ENCODE peak calls at places on chromosomes 13 and 19, in five cellular contexts. One of them, this sample, is unnamed. For H3K4me1, the result is how much of the 10 kb centered on the place peaks cover.

GRCh38 chr19:49677232-49677881 is at the start of gene PRMT1:
- DNase-seq in fibroblast of lung: peak
- DNase-seq in tibial nerve: no peak
- DNase-seq in right atrium auricular region: no peak
- DNase-seq in Caco-2: peak
- DNase-seq in this sample: no peak

GRCh38 chr13:94516456-94516855 is 37.0 kb upstream of the DCT start:
- DNase-seq in fibroblast of lung: no peak
- DNase-seq in tibial nerve: no peak
- DNase-seq in right atrium auricular region: no peak
- DNase-seq in Caco-2: no peak
- DNase-seq in this sample: no peak

GRCh38 chr13:43153436-43154082 is 130.2 kb downstream of the DNAJC15 start:
- DNase-seq in fibroblast of lung: peak
- DNase-seq in tibial nerve: no peak
- DNase-seq in right atrium auricular region: no peak
- DNase-seq in Caco-2: peak
- DNase-seq in this sample: no peak

GRCh38 chr19:55632463-55632834 is 8.1 kb upstream of the ZNF784 start:
- DNase-seq in fibroblast of lung: peak
- DNase-seq in tibial nerve: peak
- DNase-seq in right atrium auricular region: peak
- DNase-seq in Caco-2: peak
- DNase-seq in this sample: peak

GRCh38 chr19:1112254-1113208 is 8.7 kb downstream of the GPX4 start:
- DNase-seq in fibroblast of lung: no peak
- DNase-seq in tibial nerve: peak
- DNase-seq in right atrium auricular region: no peak
- DNase-seq in Caco-2: no peak
- DNase-seq in this sample: peak

GRCh38 chr13:85019121-85019520 is 780.1 kb downstream of the SLITRK6 start:
- DNase-seq in fibroblast of lung: no peak
- DNase-seq in tibial nerve: no peak
- DNase-seq in right atrium auricular region: no peak
- DNase-seq in Caco-2: no peak
- DNase-seq in this sample: no peak

GRCh38 chr19:57438925-57439324 is 3.8 kb downstream of the ZNF749 start:
- DNase-seq in fibroblast of lung: no peak
- DNase-seq in tibial nerve: no peak
- DNase-seq in right atrium auricular region: no peak
- DNase-seq in Caco-2: no peak
- DNase-seq in this sample: no peak

GRCh38 chr19:2512523-2513431 is 36.9 kb downstream of the GADD45B start:
- DNase-seq in fibroblast of lung: no peak
- DNase-seq in tibial nerve: no peak
- DNase-seq in right atrium auricular region: no peak
- DNase-seq in Caco-2: no peak
- DNase-seq in this sample: no peak

GRCh38 chr13:45373116-45373606 is 32.2 kb upstream of the TPT1 start:
- DNase-seq in fibroblast of lung: no peak
- DNase-seq in tibial nerve: no peak
- DNase-seq in right atrium auricular region: no peak
- DNase-seq in Caco-2: no peak
- DNase-seq in this sample: no peak

GRCh38 chr19:48413879-48414623 is 20.6 kb downstream of the GRIN2D start:
- DNase-seq in fibroblast of lung: peak
- DNase-seq in tibial nerve: no peak
- DNase-seq in right atrium auricular region: no peak
- DNase-seq in Caco-2: no peak
- DNase-seq in this sample: no peak

GRCh38 chr13:42878721-42879120 is 97.3 kb downstream of the FAM216B start:
- DNase-seq in fibroblast of lung: no peak
- DNase-seq in tibial nerve: no peak
- DNase-seq in right atrium auricular region: no peak
- DNase-seq in Caco-2: no peak
- DNase-seq in this sample: no peak

GRCh38 chr19:36030264-36031148 is 2.2 kb downstream of the CLIP3 start:
- DNase-seq in fibroblast of lung: peak
- DNase-seq in tibial nerve: no peak
- DNase-seq in right atrium auricular region: no peak
- DNase-seq in Caco-2: no peak
- DNase-seq in this sample: no peak

GRCh38 chr13:98273824-98274786 is 97.0 kb upstream of the RNF113B start:
- DNase-seq in fibroblast of lung: no peak
- DNase-seq in tibial nerve: no peak
- DNase-seq in right atrium auricular region: no peak
- DNase-seq in Caco-2: no peak
- DNase-seq in this sample: no peak

GRCh38 chr19:9937001-9937411 is 691 bp upstream of the OLFM2 start:
- DNase-seq in fibroblast of lung: no peak
- DNase-seq in tibial nerve: no peak
- DNase-seq in right atrium auricular region: no peak
- DNase-seq in Caco-2: no peak
- DNase-seq in this sample: no peak

GRCh38 chr13:104004572-104004971 is 938.4 kb upstream of the SLC10A2 start:
- DNase-seq in fibroblast of lung: no peak
- DNase-seq in tibial nerve: no peak
- DNase-seq in right atrium auricular region: no peak
- DNase-seq in Caco-2: no peak
- DNase-seq in this sample: no peak

GRCh38 chr19:18520848-18521691 is 800 bp downstream of the ELL start:
- DNase-seq in fibroblast of lung: no peak
- DNase-seq in tibial nerve: peak
- DNase-seq in right atrium auricular region: no peak
- DNase-seq in Caco-2: peak
- DNase-seq in this sample: no peak

GRCh38 chr19:690203-690602 is 5.0 kb downstream of the PRSS57 start:
- DNase-seq in fibroblast of lung: no peak
- DNase-seq in tibial nerve: no peak
- DNase-seq in right atrium auricular region: no peak
- DNase-seq in Caco-2: no peak
- DNase-seq in this sample: no peak

GRCh38 chr13:70042193-70042592 is 65.4 kb upstream of the ATXN8OS start:
- DNase-seq in fibroblast of lung: no peak
- DNase-seq in tibial nerve: no peak
- DNase-seq in right atrium auricular region: no peak
- DNase-seq in Caco-2: no peak
- DNase-seq in this sample: no peak

GRCh38 chr13:51467730-51468129 is 14.9 kb upstream of the INTS6 start:
- DNase-seq in fibroblast of lung: no peak
- DNase-seq in tibial nerve: no peak
- DNase-seq in right atrium auricular region: no peak
- DNase-seq in Caco-2: no peak
- DNase-seq in this sample: no peak

GRCh38 chr19:31527443-31527842 is 178.2 kb upstream of the TSHZ3 start:
- DNase-seq in fibroblast of lung: no peak
- DNase-seq in tibial nerve: no peak
- DNase-seq in right atrium auricular region: no peak
- DNase-seq in Caco-2: no peak
- DNase-seq in this sample: no peak

GRCh38 chr13:74287672-74288169 is 153.5 kb upstream of the KLF12 start:
- DNase-seq in fibroblast of lung: peak
- DNase-seq in tibial nerve: peak
- DNase-seq in right atrium auricular region: peak
- DNase-seq in Caco-2: peak
- DNase-seq in this sample: peak

GRCh38 chr13:27953671-27954405 is 15.3 kb downstream of the CDX2 start:
- DNase-seq in fibroblast of lung: peak
- DNase-seq in tibial nerve: peak
- DNase-seq in right atrium auricular region: no peak
- DNase-seq in Caco-2: peak
- DNase-seq in this sample: peak

GRCh38 chr13:27956576-27957300 is 12.4 kb downstream of the CDX2 start:
- DNase-seq in fibroblast of lung: no peak
- DNase-seq in tibial nerve: no peak
- DNase-seq in right atrium auricular region: no peak
- DNase-seq in Caco-2: peak
- DNase-seq in this sample: no peak

GRCh38 chr13:27952931-27953670 is 16.0 kb downstream of the CDX2 start:
- DNase-seq in fibroblast of lung: no peak
- DNase-seq in tibial nerve: no peak
- DNase-seq in right atrium auricular region: no peak
- DNase-seq in Caco-2: peak
- DNase-seq in this sample: no peak

GRCh38 chr13:27955192-27955591 is 13.9 kb downstream of the CDX2 start:
- DNase-seq in fibroblast of lung: no peak
- DNase-seq in tibial nerve: no peak
- DNase-seq in right atrium auricular region: no peak
- DNase-seq in Caco-2: no peak
- DNase-seq in this sample: no peak

GRCh38 chr13:27954406-27954851 is 14.7 kb downstream of the CDX2 start:
- DNase-seq in fibroblast of lung: peak
- DNase-seq in tibial nerve: no peak
- DNase-seq in right atrium auricular region: no peak
- DNase-seq in Caco-2: peak
- DNase-seq in this sample: peak
- H3K4me3 ChIP-seq in fibroblast of lung: peak
- H3K4me3 ChIP-seq in tibial nerve: peak
- H3K4me3 ChIP-seq in right atrium auricular region: peak
- H3K4me3 ChIP-seq in Caco-2: peak
- H3K4me3 ChIP-seq in this sample: no peak

DNA sequence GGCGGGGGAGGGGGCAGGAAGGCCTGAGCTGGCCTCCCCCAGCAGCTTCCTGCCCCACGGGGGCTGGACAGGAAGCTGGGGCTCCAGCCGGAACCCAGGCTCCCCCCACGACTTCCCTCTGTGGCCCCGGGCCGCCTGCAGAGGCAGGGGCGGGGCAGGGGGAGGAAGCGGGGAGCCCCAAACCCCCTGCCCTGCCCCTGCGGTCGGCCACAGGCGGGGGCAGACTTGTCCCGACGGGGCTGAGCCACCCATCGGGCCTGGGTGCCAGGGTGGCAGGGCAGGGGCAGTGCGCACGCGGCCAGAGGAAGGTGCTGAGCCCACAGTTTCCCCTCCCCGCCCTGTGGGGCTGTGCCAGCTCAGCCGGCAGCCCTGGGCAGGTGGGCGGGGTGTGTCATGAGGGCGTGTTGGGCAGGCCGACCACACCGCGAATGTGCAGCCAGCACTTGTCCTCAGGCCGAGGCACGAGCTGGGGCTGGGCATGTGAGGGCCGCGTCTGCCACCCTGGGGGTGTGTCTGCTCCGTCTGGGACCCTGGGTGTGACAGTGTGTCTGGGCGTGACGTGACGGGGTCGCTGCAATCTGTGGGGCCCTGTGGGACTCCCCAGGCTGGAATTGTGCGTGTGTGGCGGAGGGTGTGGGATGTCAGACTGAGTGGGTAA is 17.7 kb downstream of the CCDC97 start:
- DNase-seq in fibroblast of lung: peak
- DNase-seq in tibial nerve: no peak
- DNase-seq in right atrium auricular region: peak
- DNase-seq in Caco-2: no peak
- DNase-seq in this sample: peak
- H3K4me1 ChIP-seq in fibroblast of lung: under half
- H3K4me1 ChIP-seq in tibial nerve: under half
- H3K4me1 ChIP-seq in right atrium auricular region: under half
- H3K4me1 ChIP-seq in Caco-2: under half
- H3K4me1 ChIP-seq in this sample: half or more

GRCh38 chr13:108218044-108218974 is at the start of gene ABHD13:
- DNase-seq in fibroblast of lung: peak
- DNase-seq in tibial nerve: peak
- DNase-seq in right atrium auricular region: peak
- DNase-seq in Caco-2: peak
- DNase-seq in this sample: peak
- TF ChIP-seq CTCF in fibroblast of lung: no peak
- TF ChIP-seq CTCF in tibial nerve: no peak
- TF ChIP-seq CTCF in right atrium auricular region: no peak
- TF ChIP-seq CTCF in Caco-2: peak
- TF ChIP-seq CTCF in this sample: no peak

DNA sequence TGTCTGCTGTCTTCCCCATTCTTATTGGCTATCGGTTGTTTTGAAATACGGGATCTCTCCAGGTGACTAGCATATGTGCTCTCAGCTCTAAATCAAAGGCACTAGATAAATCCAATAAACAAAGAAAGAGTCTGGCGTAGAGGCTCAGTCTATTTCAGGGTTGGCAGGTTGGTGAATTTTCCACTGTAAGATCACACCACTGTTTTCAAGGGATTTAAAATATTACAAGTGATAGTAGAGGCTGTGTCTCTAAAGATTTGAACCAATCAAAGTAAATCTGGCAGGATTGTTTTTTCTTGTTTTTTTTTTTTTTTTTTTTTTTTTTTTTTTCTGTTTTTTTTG is 67.4 kb downstream of the MRPL57 start:
- DNase-seq in fibroblast of lung: no peak
- DNase-seq in tibial nerve: no peak
- DNase-seq in right atrium auricular region: no peak
- DNase-seq in Caco-2: no peak
- DNase-seq in this sample: no peak
- H3K4me3 ChIP-seq in fibroblast of lung: no peak
- H3K4me3 ChIP-seq in tibial nerve: no peak
- H3K4me3 ChIP-seq in right atrium auricular region: no peak
- H3K4me3 ChIP-seq in Caco-2: no peak
- H3K4me3 ChIP-seq in this sample: no peak